ENCODE peak calls at places on chromosomes 2 and 18, in nine cellular contexts. One of them, this sample, is unnamed.
A peak's percentile ranks its signal among the peaks of the same experiment; 100 is the strongest.

GRCh38 chr2:40101076-40101688 is 322.1 kb upstream of the THUMPD2 start:
- DNase-seq in heart right ventricle: no peak
- DNase-seq in RWPE1: no peak
- DNase-seq in GM10248: no peak
- DNase-seq in mucosa of descending colon: no peak
- DNase-seq in endodermal cell: no peak
- DNase-seq in fibroblast of the aortic adventitia: peak; percentile 57
- DNase-seq in cardiac muscle cell: peak; percentile 38
- DNase-seq in GM13976: no peak
- DNase-seq in this sample: no peak

GRCh38 chr2:120703330-120703994 is 32.2 kb upstream of the GLI2 start:
- DNase-seq in GM10248: no peak
- DNase-seq in mucosa of descending colon: no peak
- DNase-seq in fibroblast of the aortic adventitia: peak; percentile 85
- DNase-seq in RWPE1: no peak
- DNase-seq in GM13976: no peak
- DNase-seq in endodermal cell: no peak
- DNase-seq in cardiac muscle cell: peak; percentile 48
- DNase-seq in heart right ventricle: no peak
- DNase-seq in this sample: no peak

GRCh38 chr2:199958014-199958413 is 2.6 kb downstream of the MAIP1 start:
- DNase-seq in RWPE1: no peak
- DNase-seq in mucosa of descending colon: no peak
- DNase-seq in GM13976: no peak
- DNase-seq in heart right ventricle: no peak
- DNase-seq in GM10248: no peak
- DNase-seq in endodermal cell: no peak
- DNase-seq in cardiac muscle cell: no peak
- DNase-seq in fibroblast of the aortic adventitia: no peak
- DNase-seq in this sample: no peak

GRCh38 chr2:216693414-216694100 is 1.8 kb downstream of the IGFBP5 start:
- DNase-seq in RWPE1: no peak
- DNase-seq in heart right ventricle: no peak
- DNase-seq in cardiac muscle cell: no peak
- DNase-seq in GM13976: no peak
- DNase-seq in fibroblast of the aortic adventitia: no peak
- DNase-seq in endodermal cell: no peak
- DNase-seq in mucosa of descending colon: no peak
- DNase-seq in GM10248: no peak
- DNase-seq in this sample: no peak

GRCh38 chr2:30686000-30686399 is 121.2 kb downstream of the CAPN13 start:
- DNase-seq in fibroblast of the aortic adventitia: no peak
- DNase-seq in heart right ventricle: no peak
- DNase-seq in mucosa of descending colon: no peak
- DNase-seq in GM13976: no peak
- DNase-seq in cardiac muscle cell: no peak
- DNase-seq in RWPE1: no peak
- DNase-seq in GM10248: no peak
- DNase-seq in endodermal cell: peak; percentile 79
- DNase-seq in this sample: no peak

GRCh38 chr2:14779252-14779651 is 146.7 kb downstream of the LRATD1 start:
- DNase-seq in mucosa of descending colon: no peak
- DNase-seq in heart right ventricle: no peak
- DNase-seq in GM10248: no peak
- DNase-seq in fibroblast of the aortic adventitia: no peak
- DNase-seq in cardiac muscle cell: no peak
- DNase-seq in endodermal cell: no peak
- DNase-seq in GM13976: no peak
- DNase-seq in RWPE1: no peak
- DNase-seq in this sample: no peak

GRCh38 chr2:238449909-238450417 is 23.2 kb downstream of the ASB1 start:
- DNase-seq in heart right ventricle: peak; percentile 63
- DNase-seq in GM13976: no peak
- DNase-seq in GM10248: no peak
- DNase-seq in RWPE1: no peak
- DNase-seq in cardiac muscle cell: peak; percentile 67
- DNase-seq in endodermal cell: no peak
- DNase-seq in mucosa of descending colon: peak; percentile 46
- DNase-seq in fibroblast of the aortic adventitia: peak; percentile 50
- DNase-seq in this sample: peak; percentile 83

GRCh38 chr2:20391951-20392699 is 41.5 kb upstream of the PUM2 start:
- DNase-seq in RWPE1: peak; percentile 82
- DNase-seq in GM10248: no peak
- DNase-seq in GM13976: no peak
- DNase-seq in mucosa of descending colon: no peak
- DNase-seq in cardiac muscle cell: no peak
- DNase-seq in heart right ventricle: no peak
- DNase-seq in fibroblast of the aortic adventitia: no peak
- DNase-seq in endodermal cell: no peak
- DNase-seq in this sample: no peak

GRCh38 chr18:28313602-28314001 is 136.7 kb upstream of the CDH2 start:
- DNase-seq in fibroblast of the aortic adventitia: no peak
- DNase-seq in RWPE1: no peak
- DNase-seq in heart right ventricle: no peak
- DNase-seq in GM13976: no peak
- DNase-seq in endodermal cell: no peak
- DNase-seq in cardiac muscle cell: no peak
- DNase-seq in GM10248: no peak
- DNase-seq in mucosa of descending colon: no peak
- DNase-seq in this sample: no peak

GRCh38 chr2:215499330-215499729 is 63.5 kb upstream of the FN1 start:
- DNase-seq in endodermal cell: no peak
- DNase-seq in GM10248: no peak
- DNase-seq in fibroblast of the aortic adventitia: no peak
- DNase-seq in mucosa of descending colon: no peak
- DNase-seq in cardiac muscle cell: peak; percentile 37
- DNase-seq in heart right ventricle: no peak
- DNase-seq in RWPE1: no peak
- DNase-seq in GM13976: no peak
- DNase-seq in this sample: no peak

GRCh38 chr18:28013064-28013463 is 163.9 kb downstream of the CDH2 start:
- DNase-seq in mucosa of descending colon: no peak
- DNase-seq in heart right ventricle: no peak
- DNase-seq in fibroblast of the aortic adventitia: peak; percentile 56
- DNase-seq in RWPE1: no peak
- DNase-seq in GM13976: no peak
- DNase-seq in cardiac muscle cell: peak; percentile 40
- DNase-seq in GM10248: no peak
- DNase-seq in endodermal cell: no peak
- DNase-seq in this sample: no peak

GRCh38 chr2:17915099-17915498 is 36.6 kb downstream of the KCNS3 start:
- DNase-seq in mucosa of descending colon: no peak
- DNase-seq in heart right ventricle: no peak
- DNase-seq in cardiac muscle cell: no peak
- DNase-seq in endodermal cell: peak; percentile 16
- DNase-seq in GM13976: no peak
- DNase-seq in fibroblast of the aortic adventitia: no peak
- DNase-seq in GM10248: no peak
- DNase-seq in RWPE1: no peak
- DNase-seq in this sample: no peak

GRCh38 chr2:240247868-240248820 is 107.7 kb upstream of the OTOS start:
- DNase-seq in GM13976: no peak
- DNase-seq in cardiac muscle cell: no peak
- DNase-seq in endodermal cell: peak; percentile 30
- DNase-seq in fibroblast of the aortic adventitia: no peak
- DNase-seq in RWPE1: no peak
- DNase-seq in GM10248: no peak
- DNase-seq in heart right ventricle: no peak
- DNase-seq in mucosa of descending colon: no peak
- DNase-seq in this sample: peak; percentile 61

GRCh38 chr2:36618381-36618780 is 20.4 kb upstream of the FEZ2 start:
- DNase-seq in heart right ventricle: peak; percentile 27
- DNase-seq in endodermal cell: peak; percentile 90
- DNase-seq in fibroblast of the aortic adventitia: peak; percentile 69
- DNase-seq in RWPE1: peak; percentile 72
- DNase-seq in cardiac muscle cell: peak; percentile 79
- DNase-seq in mucosa of descending colon: no peak
- DNase-seq in GM13976: peak; percentile 50
- DNase-seq in GM10248: peak; percentile 42
- DNase-seq in this sample: no peak

GRCh38 chr18:9642799-9643445 is 28.6 kb upstream of the PPP4R1 start:
- DNase-seq in heart right ventricle: no peak
- DNase-seq in fibroblast of the aortic adventitia: no peak
- DNase-seq in cardiac muscle cell: peak; percentile 29
- DNase-seq in GM13976: no peak
- DNase-seq in mucosa of descending colon: no peak
- DNase-seq in RWPE1: peak; percentile 49
- DNase-seq in endodermal cell: peak; percentile 65
- DNase-seq in GM10248: no peak
- DNase-seq in this sample: no peak

GRCh38 chr18:74425876-74426275 is 31.2 kb downstream of the DIPK1C start:
- DNase-seq in fibroblast of the aortic adventitia: no peak
- DNase-seq in GM13976: no peak
- DNase-seq in GM10248: no peak
- DNase-seq in cardiac muscle cell: no peak
- DNase-seq in mucosa of descending colon: no peak
- DNase-seq in endodermal cell: no peak
- DNase-seq in RWPE1: no peak
- DNase-seq in heart right ventricle: no peak
- DNase-seq in this sample: no peak

GRCh38 chr18:51563401-51563800 is 365.9 kb upstream of the MEX3C start:
- DNase-seq in cardiac muscle cell: no peak
- DNase-seq in fibroblast of the aortic adventitia: no peak
- DNase-seq in mucosa of descending colon: no peak
- DNase-seq in heart right ventricle: no peak
- DNase-seq in endodermal cell: peak; percentile 90
- DNase-seq in GM13976: no peak
- DNase-seq in RWPE1: no peak
- DNase-seq in GM10248: no peak
- DNase-seq in this sample: no peak

GRCh38 chr18:13756261-13756660 is 29.8 kb downstream of the RNMT start:
- DNase-seq in endodermal cell: no peak
- DNase-seq in heart right ventricle: no peak
- DNase-seq in GM10248: no peak
- DNase-seq in fibroblast of the aortic adventitia: no peak
- DNase-seq in mucosa of descending colon: no peak
- DNase-seq in GM13976: no peak
- DNase-seq in RWPE1: no peak
- DNase-seq in cardiac muscle cell: no peak
- DNase-seq in this sample: no peak

GRCh38 chr2:135685361-135685760 is 56.3 kb upstream of the UBXN4 start:
- DNase-seq in mucosa of descending colon: no peak
- DNase-seq in RWPE1: no peak
- DNase-seq in cardiac muscle cell: peak; percentile 34
- DNase-seq in heart right ventricle: no peak
- DNase-seq in GM13976: no peak
- DNase-seq in fibroblast of the aortic adventitia: no peak
- DNase-seq in GM10248: no peak
- DNase-seq in endodermal cell: no peak
- DNase-seq in this sample: no peak

GRCh38 chr18:36088256-36088655 is 20.9 kb upstream of the RPRD1A start:
- DNase-seq in GM13976: no peak
- DNase-seq in endodermal cell: no peak
- DNase-seq in RWPE1: no peak
- DNase-seq in cardiac muscle cell: no peak
- DNase-seq in mucosa of descending colon: no peak
- DNase-seq in heart right ventricle: no peak
- DNase-seq in GM10248: no peak
- DNase-seq in fibroblast of the aortic adventitia: no peak
- DNase-seq in this sample: no peak

GRCh38 chr2:60523987-60524386 is 29.5 kb downstream of the BCL11A start:
- DNase-seq in mucosa of descending colon: no peak
- DNase-seq in RWPE1: no peak
- DNase-seq in endodermal cell: no peak
- DNase-seq in fibroblast of the aortic adventitia: no peak
- DNase-seq in cardiac muscle cell: no peak
- DNase-seq in heart right ventricle: no peak
- DNase-seq in GM13976: no peak
- DNase-seq in GM10248: no peak
- DNase-seq in this sample: no peak

GRCh38 chr18:13183790-13184189 is 34.8 kb upstream of the LDLRAD4 start:
- DNase-seq in mucosa of descending colon: no peak
- DNase-seq in heart right ventricle: peak; percentile 23
- DNase-seq in cardiac muscle cell: peak; percentile 23
- DNase-seq in fibroblast of the aortic adventitia: no peak
- DNase-seq in RWPE1: no peak
- DNase-seq in endodermal cell: no peak
- DNase-seq in GM10248: no peak
- DNase-seq in GM13976: no peak
- DNase-seq in this sample: no peak

DNA sequence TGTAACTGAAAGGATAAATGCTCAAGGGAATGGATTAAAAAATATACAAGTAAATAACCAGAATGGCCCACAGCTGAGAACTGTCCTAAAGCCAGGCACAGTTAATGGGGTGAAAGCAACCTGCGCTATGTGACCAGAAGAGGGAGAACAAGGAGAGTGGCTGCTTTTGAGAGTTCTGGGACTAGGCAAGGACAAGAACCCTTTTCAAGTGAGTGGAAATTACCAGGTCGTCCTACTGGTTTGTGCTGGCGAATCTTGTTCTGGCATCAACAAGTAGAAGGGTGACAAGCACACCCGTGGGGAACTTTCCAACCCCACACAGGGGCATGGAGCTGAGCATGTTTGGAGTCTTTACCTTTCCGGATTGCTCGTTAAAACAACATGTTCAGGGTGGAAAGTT is 82.8 kb downstream of the TMEM17 start:
- DNase-seq in endodermal cell: peak; percentile 70
- DNase-seq in cardiac muscle cell: peak; percentile 14
- DNase-seq in fibroblast of the aortic adventitia: peak; percentile 24
- DNase-seq in GM13976: no peak
- DNase-seq in mucosa of descending colon: no peak
- DNase-seq in RWPE1: no peak
- DNase-seq in GM10248: no peak
- DNase-seq in heart right ventricle: no peak
- DNase-seq in this sample: no peak
- TF ChIP-seq CTCF in endodermal cell: peak; percentile 74
- TF ChIP-seq CTCF in cardiac muscle cell: peak; percentile 21
- TF ChIP-seq CTCF in fibroblast of the aortic adventitia: peak; percentile 53
- TF ChIP-seq CTCF in GM13976: no peak
- TF ChIP-seq CTCF in mucosa of descending colon: no peak
- TF ChIP-seq CTCF in RWPE1: no peak
- TF ChIP-seq CTCF in GM10248: no peak
- TF ChIP-seq CTCF in heart right ventricle: no peak
- TF ChIP-seq CTCF in this sample: no peak

GRCh38 chr2:45786831-45787357 is 135.4 kb downstream of the PRKCE start:
- DNase-seq in mucosa of descending colon: no peak
- DNase-seq in cardiac muscle cell: peak; percentile 74
- DNase-seq in GM13976: no peak
- DNase-seq in RWPE1: no peak
- DNase-seq in GM10248: no peak
- DNase-seq in fibroblast of the aortic adventitia: peak; percentile 39
- DNase-seq in heart right ventricle: no peak
- DNase-seq in endodermal cell: peak; percentile 61
- DNase-seq in this sample: no peak
- TF ChIP-seq CTCF in mucosa of descending colon: no peak
- TF ChIP-seq CTCF in cardiac muscle cell: no peak
- TF ChIP-seq CTCF in GM13976: no peak
- TF ChIP-seq CTCF in RWPE1: no peak
- TF ChIP-seq CTCF in GM10248: no peak
- TF ChIP-seq CTCF in fibroblast of the aortic adventitia: no peak
- TF ChIP-seq CTCF in heart right ventricle: no peak
- TF ChIP-seq CTCF in endodermal cell: peak; percentile 42
- TF ChIP-seq CTCF in this sample: no peak

GRCh38 chr2:202278944-202279343 is 13.4 kb downstream of the NOP58 start:
- DNase-seq in GM10248: no peak
- DNase-seq in RWPE1: peak; percentile 17
- DNase-seq in cardiac muscle cell: peak; percentile 84
- DNase-seq in mucosa of descending colon: no peak
- DNase-seq in fibroblast of the aortic adventitia: peak; percentile 83
- DNase-seq in endodermal cell: no peak
- DNase-seq in GM13976: no peak
- DNase-seq in heart right ventricle: no peak
- DNase-seq in this sample: no peak
- TF ChIP-seq CTCF in GM10248: peak; percentile 15
- TF ChIP-seq CTCF in RWPE1: peak; percentile 39
- TF ChIP-seq CTCF in cardiac muscle cell: peak; percentile 74
- TF ChIP-seq CTCF in mucosa of descending colon: no peak
- TF ChIP-seq CTCF in fibroblast of the aortic adventitia: peak; percentile 74
- TF ChIP-seq CTCF in endodermal cell: peak; percentile 75
- TF ChIP-seq CTCF in GM13976: peak; percentile 13
- TF ChIP-seq CTCF in heart right ventricle: peak; percentile 80
- TF ChIP-seq CTCF in this sample: peak; percentile 37

GRCh38 chr2:232432598-232433184 is 23.3 kb upstream of the ALPI start:
- DNase-seq in RWPE1: no peak
- DNase-seq in mucosa of descending colon: no peak
- DNase-seq in GM13976: no peak
- DNase-seq in cardiac muscle cell: no peak
- DNase-seq in GM10248: no peak
- DNase-seq in endodermal cell: peak; percentile 93
- DNase-seq in fibroblast of the aortic adventitia: no peak
- DNase-seq in heart right ventricle: no peak
- DNase-seq in this sample: peak; percentile 68
- TF ChIP-seq CTCF in RWPE1: no peak
- TF ChIP-seq CTCF in mucosa of descending colon: no peak
- TF ChIP-seq CTCF in GM13976: no peak
- TF ChIP-seq CTCF in cardiac muscle cell: peak; percentile 16
- TF ChIP-seq CTCF in GM10248: no peak
- TF ChIP-seq CTCF in endodermal cell: peak; percentile 79
- TF ChIP-seq CTCF in fibroblast of the aortic adventitia: no peak
- TF ChIP-seq CTCF in heart right ventricle: no peak
- TF ChIP-seq CTCF in this sample: no peak